ENCODE peak calls at places on chromosomes 16 and 17, in nine cellular contexts. U is foreskin fibroblast, Q is lower leg skin, J is cardiac fibroblast, Y is fibroblast of pulmonary artery, B is left ventricle myocardium inferior, T is esophagus squamous epithelium, H is heart left ventricle, M is fibroblast of lung. R is an unnamed sample.

GRCh38 chr16:27470567-27471431 is 68.8 kb downstream of the IL21R start:
- DNase-seq in B (no peak), U (peak; percentile 90), Y (peak; percentile 69), H (no peak), Q (no peak), M (peak; percentile 56), J (peak; percentile 58), T (no peak), R (no peak)

GRCh38 chr16:89422527-89422904 is 67.8 kb downstream of the ANKRD11 start:
- DNase-seq in M (peak; percentile 74), Y (peak; percentile 43), U (no peak), Q (no peak), J (peak; percentile 41), T (no peak), H (peak; percentile 43), B (no peak), R (peak; percentile 92)

GRCh38 chr17:79082311-79083190 is 7.9 kb downstream of the ENGASE start:
- DNase-seq in T (no peak), H (peak; percentile 75), B (peak; percentile 43), Y (peak; percentile 38), Q (no peak), M (no peak), U (no peak), J (peak; percentile 53), R (peak; percentile 43)

GRCh38 chr17:16981928-16982327 is 10.0 kb upstream of the TNFRSF13B start:
- DNase-seq in Y (no peak), B (no peak), U (no peak), Q (peak; percentile 72), M (no peak), T (no peak), H (no peak), J (no peak), R (no peak)

GRCh38 chr17:63555475-63556156 is 5.3 kb downstream of the DCAF7 start:
- DNase-seq in Y (no peak), M (no peak), H (no peak), T (no peak), U (no peak), Q (no peak), B (no peak), J (no peak), R (no peak)

GRCh38 chr17:41539979-41540701 is 12.0 kb upstream of the KRT19 start:
- DNase-seq in H (no peak), Y (no peak), T (no peak), Q (no peak), M (no peak), U (no peak), J (no peak), B (no peak), R (no peak)

GRCh38 chr17:17819111-17819510 is 17.7 kb downstream of the SREBF1 start:
- DNase-seq in H (no peak), Y (no peak), B (no peak), T (no peak), J (no peak), M (no peak), U (no peak), Q (no peak), R (no peak)

GRCh38 chr17:78940708-78941107 is 15.5 kb upstream of the TIMP2 start:
- DNase-seq in M (peak; percentile 72), U (no peak), B (no peak), T (no peak), J (peak; percentile 37), Y (peak; percentile 33), Q (no peak), H (no peak), R (no peak)

GRCh38 chr17:44867841-44868240 is 20.2 kb downstream of the HIGD1B start:
- DNase-seq in J (no peak), Y (no peak), H (no peak), U (no peak), B (no peak), M (no peak), Q (no peak), T (no peak), R (no peak)

GRCh38 chr17:63433746-63434591 is 12.1 kb downstream of the CYB561 start:
- DNase-seq in T (no peak), U (peak; percentile 94), J (peak; percentile 96), Q (peak; percentile 96), M (peak; percentile 95), B (peak; percentile 89), H (peak; percentile 85), Y (peak; percentile 93), R (no peak)

GRCh38 chr16:80707686-80708085 is 96.7 kb downstream of the CDYL2 start:
- DNase-seq in J (no peak), U (no peak), M (no peak), Y (no peak), B (no peak), H (no peak), Q (no peak), T (no peak), R (no peak)

GRCh38 chr17:33055171-33055611 is 63.5 kb downstream of the SPACA3 start:
- DNase-seq in U (no peak), Y (no peak), H (no peak), J (no peak), T (no peak), B (no peak), Q (no peak), M (peak; percentile 25), R (no peak)

GRCh38 chr16:59463776-59464175 is 729.7 kb upstream of the GOT2 start:
- DNase-seq in M (peak; percentile 49), H (no peak), T (no peak), Q (no peak), B (no peak), U (no peak), J (no peak), Y (peak; percentile 3), R (no peak)

GRCh38 chr16:7504844-7505243 is 172.2 kb downstream of the RBFOX1 start:
- DNase-seq in U (no peak), T (no peak), M (no peak), H (no peak), Q (no peak), Y (no peak), B (no peak), J (no peak), R (no peak)

GRCh38 chr17:14165672-14166071 is 71.0 kb downstream of the CDRT15 start:
- DNase-seq in U (no peak), Q (no peak), T (no peak), B (no peak), H (no peak), J (no peak), Y (no peak), M (no peak), R (no peak)

GRCh38 chr17:8324132-8324531 is 14.1 kb downstream of the ARHGEF15 start:
- DNase-seq in J (no peak), T (no peak), Y (no peak), Q (no peak), M (no peak), H (no peak), U (no peak), B (no peak), R (no peak)

GRCh38 chr17:45018514-45019176 is 32.8 kb downstream of the DCAKD start:
- DNase-seq in M (no peak), Y (no peak), H (no peak), U (no peak), Q (no peak), T (no peak), B (peak; percentile 37), J (no peak), R (peak; percentile 59)

GRCh38 chr16:87686697-87687570 is 78.9 kb downstream of the KLHDC4 start:
- DNase-seq in U (peak; percentile 6), M (peak; percentile 6), Y (no peak), B (no peak), H (no peak), J (peak; percentile 8), T (no peak), Q (no peak), R (no peak)

GRCh38 chr16:14562691-14563491 is 67.2 kb downstream of the PARN start:
- DNase-seq in Y (peak; percentile 38), B (no peak), J (peak; percentile 56), Q (no peak), M (peak; percentile 61), H (no peak), U (no peak), T (no peak), R (no peak)

GRCh38 chr16:12193688-12194087 is 217.2 kb downstream of the SNX29 start:
- DNase-seq in M (no peak), H (no peak), Y (no peak), Q (no peak), J (no peak), B (no peak), T (no peak), U (no peak), R (no peak)
- H3K4me3 ChIP-seq in M (no peak overlapping the region), H (no peak overlapping the region), Y (no peak overlapping the region), Q (no peak overlapping the region), J (no peak overlapping the region), B (no peak overlapping the region), T (no peak overlapping the region), U (no peak overlapping the region), R (no peak overlapping the region)

GRCh38 chr16:57627184-57627871 is 1.1 kb upstream of the ADGRG1 start:
- DNase-seq in M (peak; percentile 91), B (no peak), T (no peak), J (peak; percentile 75), H (no peak), Y (peak; percentile 75), U (peak; percentile 85), Q (no peak), R (no peak)
- TF ChIP-seq CTCF in M (peak; percentile 16), B (peak; percentile 29), T (no peak), J (peak; percentile 47), H (peak; percentile 20), Y (peak; percentile 42), U (peak; percentile 24), Q (no peak), R (no peak)

DNA sequence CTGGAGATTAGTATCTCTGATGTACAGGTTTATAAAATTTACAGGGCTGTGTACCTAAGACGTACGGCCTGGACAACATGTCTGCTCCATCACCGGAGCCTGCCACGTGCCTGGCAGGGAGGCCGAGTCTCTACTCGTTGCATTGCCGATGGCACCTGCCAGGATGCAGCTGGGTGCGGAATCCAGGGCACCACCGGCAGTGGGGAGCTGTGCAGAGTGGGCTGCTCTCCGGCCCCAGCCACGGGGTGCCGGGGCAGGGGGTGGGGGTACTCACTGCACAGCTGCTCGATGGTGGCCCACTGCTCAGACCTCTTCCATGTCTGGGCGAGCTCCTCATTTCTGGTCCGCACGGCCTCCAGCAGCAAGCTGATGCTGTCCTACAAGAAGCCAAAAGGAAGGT is 13.1 kb upstream of the FAAP100 start:
- DNase-seq in H (peak; percentile 40), J (no peak), B (no peak), Y (no peak), M (no peak), Q (no peak), T (no peak), U (no peak), R (no peak)
- H3K4me3 ChIP-seq in H (no peak overlapping the region), J (no peak overlapping the region), B (no peak overlapping the region), Y (no peak overlapping the region), M (no peak overlapping the region), Q (no peak overlapping the region), T (no peak overlapping the region), U (no peak overlapping the region), R (no peak overlapping the region)

DNA sequence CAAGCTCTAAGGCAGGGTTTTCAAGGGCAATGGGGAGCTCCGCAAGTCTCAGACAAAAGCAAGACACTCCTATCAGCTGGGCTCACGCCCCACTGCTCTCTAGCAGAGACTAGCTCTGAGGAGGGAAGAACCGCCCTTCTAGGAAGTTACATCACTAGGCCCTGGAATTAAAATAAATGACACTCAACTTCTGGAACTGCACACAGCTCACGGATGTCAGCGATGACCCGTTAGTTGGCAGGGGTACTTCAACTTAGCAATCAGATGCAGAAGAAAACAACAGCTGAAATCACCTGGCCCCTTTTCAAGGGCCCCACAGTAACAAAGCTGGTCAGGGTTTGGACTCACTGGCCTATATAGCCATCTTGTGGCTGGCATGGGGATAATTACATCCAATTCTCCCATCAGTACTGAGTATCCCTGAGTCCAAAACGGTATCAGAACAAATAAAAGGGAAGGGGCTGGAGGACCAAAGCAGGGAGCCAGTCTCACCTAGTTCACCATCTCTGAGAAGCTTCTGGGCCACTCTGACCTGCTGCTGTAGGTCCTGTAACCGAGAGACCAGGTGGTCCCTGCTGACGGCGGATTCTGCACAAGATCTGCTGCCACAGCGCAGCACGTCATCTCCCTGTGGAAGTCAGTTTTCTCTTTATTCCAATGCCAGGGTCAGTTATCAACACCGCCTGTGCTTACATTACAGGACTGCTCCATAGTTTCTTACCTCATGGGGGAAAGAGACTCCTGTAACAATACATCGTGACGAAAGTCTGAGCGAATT is 22.2 kb downstream of the SERPINF1 start:
- DNase-seq in Q (peak; percentile 97), Y (peak; percentile 98), U (peak; percentile 78), B (peak; percentile 75), J (peak; percentile 97), T (no peak), M (peak; percentile 81), H (no peak), R (peak; percentile 34)
- TF ChIP-seq CTCF in Q (no peak), Y (peak; percentile 80), U (peak; percentile 68), B (peak; percentile 79), J (peak; percentile 79), T (peak; percentile 61), M (peak; percentile 87), H (peak; percentile 73), R (no peak)